ENCODE peak calls at places on chromosomes 2 and 18, in four cellular contexts. M, Z, P and X are unnamed samples.

GRCh38 chr2:17877811-17878221 is 651 bp upstream of the KCNS3 start:
- DNase-seq in M (no peak), Z (peak; percentile 68), P (peak; percentile 30), X (peak; percentile 52)

GRCh38 chr2:212974692-212975091 is 176.7 kb downstream of the IKZF2 start:
- DNase-seq in M (no peak), Z (no peak), P (no peak), X (no peak)

GRCh38 chr2:124254621-124255020 is 229.5 kb downstream of the CNTNAP5 start:
- DNase-seq in M (no peak), Z (no peak), P (no peak), X (no peak)

GRCh38 chr2:199987586-199987985 is 32.2 kb downstream of the MAIP1 start:
- DNase-seq in M (no peak), Z (no peak), P (no peak), X (no peak)

GRCh38 chr2:101627284-101628049 is 70.0 kb upstream of the MAP4K4 start:
- DNase-seq in M (no peak), Z (no peak), P (peak; percentile 39), X (no peak)

GRCh38 chr2:72143441-72144356 is 4.0 kb downstream of the CYP26B1 start:
- DNase-seq in M (no peak), Z (peak; percentile 32), P (no peak), X (no peak)

GRCh38 chr2:12452211-12452610 is 264.5 kb upstream of the TRIB2 start:
- DNase-seq in M (no peak), Z (no peak), P (no peak), X (no peak)

GRCh38 chr2:241304039-241304670 is 11.3 kb downstream of the HDLBP start:
- DNase-seq in M (no peak), Z (no peak), P (no peak), X (no peak)

GRCh38 chr2:128325665-128326181 is 7.1 kb upstream of the HS6ST1 start:
- DNase-seq in M (no peak), Z (no peak), P (no peak), X (no peak)

GRCh38 chr2:190137561-190137960 is 75.0 kb upstream of the MSTN start:
- DNase-seq in M (no peak), Z (no peak), P (no peak), X (no peak)

GRCh38 chr2:219551412-219551811 is 7.6 kb downstream of the TMEM198 start:
- DNase-seq in M (no peak), Z (no peak), P (no peak), X (no peak)

GRCh38 chr18:35973650-35974049 is 1.2 kb downstream of the RMP24 start:
- DNase-seq in M (no peak), Z (no peak), P (no peak), X (no peak)

GRCh38 chr18:63848159-63848558 is 39.3 kb upstream of the SERPINB2 start:
- DNase-seq in M (peak; percentile 7), Z (no peak), P (no peak), X (peak; percentile 13)

GRCh38 chr2:144459937-144460336 is 60.0 kb downstream of the ZEB2 start:
- DNase-seq in M (no peak), Z (no peak), P (no peak), X (peak; percentile 9)

GRCh38 chr2:3198119-3198518 is 179.5 kb downstream of the EIPR1 start:
- DNase-seq in M (no peak), Z (no peak), P (no peak), X (no peak)

GRCh38 chr2:41926614-41927580 is 120.9 kb upstream of the PKDCC start:
- DNase-seq in M (no peak), Z (no peak), P (no peak), X (no peak)

GRCh38 chr2:216064014-216064630 is 17.5 kb downstream of the PECR start:
- DNase-seq in M (no peak), Z (no peak), P (no peak), X (no peak)
- TF ChIP-seq CTCF in M (peak; percentile 37), Z (no peak), P (no peak), X (no peak)

GRCh38 chr2:26033270-26033768 is 565 bp upstream of the RAB10 start:
- DNase-seq in M (peak; percentile 79), Z (no peak), P (peak; percentile 76), X (peak; percentile 45)
- TF ChIP-seq CTCF in M (no peak), Z (no peak), P (no peak), X (no peak)

GRCh38 chr2:88057437-88057844 is 1.9 kb upstream of the KRCC1 start:
- DNase-seq in M (no peak), Z (no peak), P (no peak), X (no peak)
- TF ChIP-seq CTCF in M (no peak), Z (no peak), P (no peak), X (no peak)

GRCh38 chr2:156129227-156129626 is 203.3 kb downstream of the NR4A2 start:
- DNase-seq in M (no peak), Z (no peak), P (no peak), X (no peak)

GRCh38 chr2:156124458-156124857 is 208.1 kb downstream of the NR4A2 start:
- DNase-seq in M (no peak), Z (no peak), P (no peak), X (no peak)

GRCh38 chr2:156125018-156125417 is 207.5 kb downstream of the NR4A2 start:
- DNase-seq in M (no peak), Z (no peak), P (no peak), X (no peak)
- TF ChIP-seq CTCF in M (no peak), Z (no peak), P (no peak), X (no peak)

DNA sequence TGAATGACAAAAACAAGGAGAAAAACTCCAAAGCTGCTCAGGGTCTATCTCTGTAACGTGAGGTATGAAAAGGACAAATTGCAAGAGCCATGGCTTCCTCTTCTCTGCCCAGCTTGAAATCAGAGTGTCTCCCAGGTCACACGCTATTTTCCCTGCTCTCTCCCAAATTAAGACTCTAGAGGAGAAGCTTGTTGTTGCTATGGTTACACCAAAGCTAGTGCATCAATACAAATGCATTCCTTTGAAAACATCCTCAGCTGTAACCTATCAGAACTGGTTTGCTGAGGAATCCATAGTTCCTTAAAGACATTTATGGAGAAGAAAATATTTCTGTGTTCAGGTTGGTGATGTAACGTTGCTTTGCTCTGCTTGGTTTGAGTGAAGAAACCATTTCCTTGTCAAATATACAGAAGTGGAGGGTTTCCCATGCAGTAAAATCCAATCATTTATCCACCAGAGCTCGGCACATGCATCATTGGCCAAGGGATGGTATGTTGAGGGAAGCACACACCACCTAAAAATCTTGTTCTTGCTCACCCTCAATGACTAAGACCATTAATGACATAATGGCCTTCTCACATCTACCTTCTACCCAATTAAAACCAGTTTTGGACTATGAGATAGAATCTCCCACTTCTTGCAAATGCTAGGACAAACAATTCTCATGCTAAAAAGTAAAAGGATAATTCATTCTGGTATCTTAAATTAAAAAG is 2135.6 kb upstream of the CELF4 start:
- DNase-seq in M (no peak), Z (no peak), P (no peak), X (no peak)
- TF ChIP-seq CTCF in M (no peak), Z (no peak), P (no peak), X (no peak)

GRCh38 chr2:70498054-70498453 is 55.6 kb downstream of the TGFA start:
- DNase-seq in M (peak; percentile 52), Z (no peak), P (no peak), X (no peak)
- TF ChIP-seq CTCF in M (peak; percentile 30), Z (peak; percentile 7), P (peak; percentile 10), X (no peak)

DNA sequence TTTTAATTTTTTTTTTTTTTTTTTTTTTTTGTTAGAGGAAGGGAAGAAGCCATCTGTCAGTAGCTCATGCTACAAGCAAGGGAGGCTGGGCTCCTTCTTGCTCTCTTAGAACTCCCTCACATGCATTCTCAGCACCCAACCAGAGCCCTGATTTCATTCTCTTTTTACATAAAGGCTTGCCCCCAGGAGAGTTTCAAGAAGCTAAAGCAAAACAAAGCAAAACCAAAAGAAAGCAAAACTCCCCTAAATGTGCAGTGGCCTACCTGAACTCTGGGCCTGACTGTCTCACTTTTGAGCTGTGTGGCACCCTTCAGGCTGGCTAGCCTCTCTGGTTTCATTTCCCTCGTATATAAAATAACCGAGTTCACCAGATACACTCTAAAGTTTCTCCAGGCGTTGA is 145.9 kb upstream of the NCK2 start:
- DNase-seq in M (no peak), Z (no peak), P (no peak), X (no peak)
- TF ChIP-seq CTCF in M (no peak), Z (no peak), P (no peak), X (no peak)